ENCODE peak calls at places on chromosome 3, in five cellular contexts. G is H1, I is AG04450, L is Peyer's patch, Q is neural progenitor cell. F is an unnamed sample.

GRCh38 chr3:176514297-176514696 is 683.0 kb downstream of the TBL1XR1 start:
- DNase-seq in G (peak; percentile 80), I (no peak), L (no peak), Q (peak; percentile 84), F (no peak)

GRCh38 chr3:33791477-33792166 is 6.8 kb upstream of the PDCD6IP start:
- DNase-seq in G (no peak), I (no peak), L (peak; percentile 78), Q (no peak), F (peak; percentile 5)

GRCh38 chr3:101635954-101636798 is 40.8 kb downstream of the ZBTB11 start:
- DNase-seq in G (peak; percentile 89), I (no peak), L (peak; percentile 66), Q (peak; percentile 77), F (no peak)

GRCh38 chr3:47009225-47010049 is 30.0 kb downstream of the NBEAL2 start:
- DNase-seq in G (peak; percentile 83), I (peak; percentile 80), L (peak; percentile 91), Q (peak; percentile 95), F (peak; percentile 86)

GRCh38 chr3:196159952-196160804 is 51.0 kb downstream of the ZDHHC19 start:
- DNase-seq in G (peak; percentile 69), I (no peak), L (peak; percentile 85), Q (no peak), F (peak; percentile 74)

GRCh38 chr3:54954516-54954915 is 26.7 kb upstream of the LRTM1 start:
- DNase-seq in G (no peak), I (no peak), L (no peak), Q (peak; percentile 50), F (no peak)

GRCh38 chr3:133779626-133780203 is 25.9 kb upstream of the SRPRB start:
- DNase-seq in G (no peak), I (no peak), L (no peak), Q (no peak), F (no peak)

GRCh38 chr3:141386611-141387110 is 18.4 kb downstream of the ZBTB38 start:
- DNase-seq in G (no peak), I (no peak), L (no peak), Q (no peak), F (peak; percentile 62)

GRCh38 chr3:43243590-43244587 is 42.5 kb upstream of the SNRK start:
- DNase-seq in G (no peak), I (no peak), L (no peak), Q (no peak), F (no peak)

GRCh38 chr3:65146149-65146548 is 458.3 kb upstream of the ADAMTS9 start:
- DNase-seq in G (peak; percentile 50), I (no peak), L (no peak), Q (peak; percentile 3), F (no peak)

GRCh38 chr3:3701949-3702348 is 97.3 kb upstream of the LRRN1 start:
- DNase-seq in G (no peak), I (no peak), L (no peak), Q (no peak), F (no peak)

GRCh38 chr3:66488492-66488891 is 12.3 kb downstream of the LRIG1 start:
- DNase-seq in G (no peak), I (no peak), L (no peak), Q (no peak), F (no peak)

GRCh38 chr3:81886081-81886480 is 124.6 kb upstream of the GBE1 start:
- DNase-seq in G (no peak), I (no peak), L (no peak), Q (no peak), F (no peak)

GRCh38 chr3:129068291-129068886 is 7.8 kb downstream of the GP9 start:
- DNase-seq in G (no peak), I (no peak), L (no peak), Q (no peak), F (no peak)

GRCh38 chr3:170703121-170703588 is 117.3 kb upstream of the SLC7A14 start:
- DNase-seq in G (no peak), I (peak; percentile 67), L (no peak), Q (no peak), F (no peak)

GRCh38 chr3:4994823-4995499 is 15.7 kb downstream of the BHLHE40 start:
- DNase-seq in G (no peak), I (no peak), L (peak; percentile 49), Q (no peak), F (peak; percentile 54)

GRCh38 chr3:160963949-160964348 is 141.2 kb downstream of the B3GALNT1 start:
- DNase-seq in G (no peak), I (no peak), L (no peak), Q (no peak), F (no peak)

GRCh38 chr3:143171141-143171651 is 51.6 kb downstream of the CHST2 start:
- DNase-seq in G (no peak), I (peak; percentile 32), L (no peak), Q (no peak), F (peak; percentile 51)

GRCh38 chr3:194691481-194692281 is 6.0 kb downstream of the FAM43A start:
- DNase-seq in G (no peak), I (no peak), L (peak; percentile 65), Q (no peak), F (peak; percentile 73)

GRCh38 chr3:69086133-69086722 is 1.5 kb downstream of the ARL6IP5 start:
- DNase-seq in G (no peak), I (peak; percentile 78), L (peak; percentile 95), Q (peak; percentile 13), F (no peak)

GRCh38 chr3:133860519-133860918 is 35.2 kb downstream of the RAB6B start:
- DNase-seq in G (no peak), I (no peak), L (peak; percentile 32), Q (no peak), F (no peak)

GRCh38 chr3:138440137-138440536 is 5.7 kb downstream of the ESYT3 start:
- DNase-seq in G (no peak), I (no peak), L (no peak), Q (no peak), F (no peak)

GRCh38 chr3:24607281-24607680 is 112.6 kb upstream of the THRB start:
- DNase-seq in G (no peak), I (no peak), L (no peak), Q (no peak), F (no peak)

GRCh38 chr3:24604215-24604614 is 109.6 kb upstream of the THRB start:
- DNase-seq in G (no peak), I (no peak), L (no peak), Q (no peak), F (no peak)

GRCh38 chr3:24608701-24609387 is 114.2 kb upstream of the THRB start:
- DNase-seq in G (no peak), I (no peak), L (no peak), Q (no peak), F (no peak)

GRCh38 chr3:24601500-24601899 is 106.8 kb upstream of the THRB start:
- DNase-seq in G (no peak), I (no peak), L (no peak), Q (no peak), F (no peak)

GRCh38 chr3:24605511-24605910 is 110.9 kb upstream of the THRB start:
- DNase-seq in G (no peak), I (no peak), L (no peak), Q (no peak), F (no peak)
- H3K4me3 ChIP-seq in G (no peak overlapping the region), I (no peak overlapping the region), L (no peak overlapping the region), Q (no peak overlapping the region), F (no peak overlapping the region)

GRCh38 chr3:186084264-186084663 is 24.6 kb downstream of the ETV5 start:
- DNase-seq in G (no peak), I (no peak), L (no peak), Q (no peak), F (no peak)
- H3K27me3 ChIP-seq in G (no peaks in the 10 kb centered on the region), I (no peaks in the 10 kb centered on the region), L (no peaks in the 10 kb centered on the region), Q (no peaks in the 10 kb centered on the region), F (no peaks in the 10 kb centered on the region)

GRCh38 chr3:50520849-50521248 is 17.4 kb upstream of the CACNA2D2 start:
- DNase-seq in G (no peak), I (no peak), L (no peak), Q (no peak), F (no peak)
- H3K4me3 ChIP-seq in G (no peak overlapping the region), I (no peak overlapping the region), L (no peak overlapping the region), Q (no peak overlapping the region), F (no peak overlapping the region)

GRCh38 chr3:35743218-35743617 is 103.9 kb downstream of the ARPP21 start:
- DNase-seq in G (no peak), I (no peak), L (no peak), Q (no peak), F (no peak)
- H3K27me3 ChIP-seq in G (peaks cover 6% of the 10 kb centered on the region), I (no peaks in the 10 kb centered on the region), L (no peaks in the 10 kb centered on the region), Q (peaks cover 44% of the 10 kb centered on the region), F (no peaks in the 10 kb centered on the region)

DNA sequence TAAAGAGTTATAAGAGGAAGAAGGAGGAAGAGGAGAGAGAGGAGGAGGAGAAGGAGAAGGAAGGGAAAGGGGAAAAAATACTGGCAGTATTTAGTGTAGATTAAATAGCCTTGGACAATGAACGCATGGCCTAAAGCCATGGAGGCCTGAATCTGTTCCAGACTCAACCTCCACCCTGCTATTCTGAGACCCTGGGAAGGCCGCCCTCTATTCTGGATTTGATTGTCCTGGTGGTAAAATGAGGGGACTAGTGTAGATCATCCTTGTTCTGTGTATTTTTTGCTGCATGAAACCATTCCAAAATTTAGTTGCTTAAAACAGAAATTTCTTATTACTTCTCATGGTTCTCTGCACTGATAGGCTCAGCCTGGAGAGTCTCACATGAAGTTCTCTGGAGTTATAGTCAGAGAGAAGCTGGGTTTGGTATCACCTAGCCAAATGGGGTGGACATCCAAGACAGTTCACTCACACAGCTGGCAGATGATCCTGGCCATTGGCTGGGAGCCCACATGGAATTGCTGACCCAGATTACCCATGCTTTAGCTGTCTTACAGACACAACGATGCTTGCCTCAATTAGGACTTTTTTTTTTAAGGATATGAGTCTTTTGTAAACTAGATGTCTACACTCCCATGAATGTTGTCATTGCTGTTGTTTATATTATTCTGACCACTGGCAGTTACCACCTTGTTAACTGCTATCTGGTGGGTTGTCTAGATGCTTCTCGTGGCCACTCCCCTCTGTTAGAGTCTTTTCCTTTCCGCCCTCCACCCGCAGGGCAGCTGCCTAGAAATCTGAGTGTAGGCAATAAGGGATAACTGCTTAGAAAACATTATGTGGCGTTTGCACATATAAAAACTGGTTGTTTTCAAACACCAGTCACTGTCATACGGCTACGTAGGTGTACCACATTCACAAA is 149.9 kb downstream of the SST start:
- DNase-seq in G (no peak), I (no peak), L (no peak), Q (no peak), F (no peak)
- H3K4me3 ChIP-seq in G (no peak overlapping the region), I (no peak overlapping the region), L (no peak overlapping the region), Q (no peak overlapping the region), F (no peak overlapping the region)

DNA sequence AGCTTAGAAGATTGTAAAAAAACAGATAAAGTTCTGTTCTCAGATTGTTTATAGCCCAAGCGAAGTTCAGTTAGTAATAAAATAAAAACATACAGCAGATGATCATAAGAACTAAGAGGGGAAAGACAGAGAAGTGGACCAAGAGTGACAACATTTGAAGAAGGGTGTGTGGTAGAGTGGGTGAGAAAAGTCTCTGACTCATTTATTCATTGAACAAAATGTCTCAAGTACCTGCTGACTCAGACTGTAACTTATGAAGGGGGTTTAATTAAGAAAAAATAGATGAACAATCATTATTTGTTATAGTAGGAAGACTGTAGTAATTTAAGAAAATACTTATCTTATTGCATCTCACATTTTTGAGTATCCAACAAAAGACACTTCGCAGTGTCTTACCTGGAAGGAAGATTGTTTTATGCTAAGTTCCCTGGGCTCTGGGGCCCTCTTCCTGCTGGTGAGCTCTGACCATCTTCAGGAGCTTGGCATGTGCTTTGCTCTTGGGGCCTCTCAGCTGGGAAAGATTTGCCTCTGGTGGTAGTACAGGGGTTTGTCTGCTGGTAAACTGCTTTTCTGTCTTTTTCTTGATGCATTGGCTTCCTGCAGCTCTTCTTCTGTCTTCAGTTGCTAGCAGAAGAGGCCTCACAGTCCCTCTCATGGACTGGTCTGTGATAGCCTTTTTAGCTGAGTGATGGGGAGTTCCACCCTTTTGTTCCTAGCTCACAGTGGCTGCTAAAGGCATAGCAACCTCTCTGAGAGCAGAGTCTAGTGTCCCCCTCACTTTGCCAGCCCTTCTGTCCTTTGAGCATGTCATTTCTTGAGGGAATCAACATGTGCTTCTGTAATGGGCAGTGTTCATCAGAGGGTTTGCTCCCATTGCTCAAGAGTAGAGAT is 44.1 kb downstream of the GAP43 start:
- DNase-seq in G (no peak), I (no peak), L (no peak), Q (peak; percentile 25), F (no peak)
- H3K27me3 ChIP-seq in G (no peaks in the 10 kb centered on the region), I (no peaks in the 10 kb centered on the region), L (no peaks in the 10 kb centered on the region), Q (no peaks in the 10 kb centered on the region), F (no peaks in the 10 kb centered on the region)

F was measured in GM06990.